ENCODE peak calls at places on chromosomes 16 and 17, in seven cellular contexts. T, V, C, L, M, U and K are unnamed samples.

GRCh38 chr17:34579979-34580684 is 750 bp downstream of the TMEM132E start:
- DNase-seq in L (no peak), T (no peak), C (no peak), U (no peak), M (no peak), V (no peak), K (no peak)

GRCh38 chr17:980406-981291 is 1.1 kb upstream of the NXN start:
- DNase-seq in M (peak), L (peak), T (peak), V (no peak), C (peak), U (peak), K (no peak)

GRCh38 chr16:9050102-9050830 is 41.2 kb upstream of the HAPSTR1 start:
- DNase-seq in T (no peak), C (no peak), V (no peak), U (no peak), M (no peak), L (no peak), K (peak)

GRCh38 chr16:68800257-68800875 is 43.0 kb upstream of the TANGO6 start:
- DNase-seq in M (peak), L (no peak), V (peak), C (peak), U (peak), T (peak), K (no peak)

GRCh38 chr17:4476512-4477070 is 22.1 kb upstream of the SPNS2 start:
- DNase-seq in T (no peak), C (no peak), M (peak), L (peak), V (no peak), U (no peak), K (no peak)

GRCh38 chr17:10844667-10845387 is 6.9 kb upstream of the PIRT start:
- DNase-seq in M (peak), U (peak), L (peak), C (peak), T (no peak), V (peak), K (no peak)

GRCh38 chr16:85746431-85747227 is 4.3 kb downstream of the C16orf74 start:
- DNase-seq in T (no peak), L (no peak), V (no peak), M (no peak), U (no peak), C (no peak), K (no peak)

GRCh38 chr17:57385975-57386374 is 129.7 kb downstream of the MSI2 start:
- DNase-seq in T (no peak), C (no peak), M (no peak), L (no peak), V (no peak), U (no peak), K (no peak)

GRCh38 chr17:74523308-74523707 is 8.0 kb downstream of the CD300LB start:
- DNase-seq in T (no peak), V (no peak), C (no peak), L (no peak), M (no peak), U (no peak), K (no peak)

GRCh38 chr17:17366235-17366634 is 63.1 kb downstream of the NT5M start:
- DNase-seq in T (no peak), L (no peak), C (no peak), V (no peak), U (no peak), M (no peak), K (no peak)